ENCODE peak calls at places on chromosomes 1 and 21, in eight cellular contexts. One of them, this sample, is unnamed.

GRCh38 chr1:159924025-159924790 is 1.1 kb downstream of the TAGLN2 start:
- DNase-seq in HCT116: peak; percentile 55
- DNase-seq in caudate nucleus: no peak
- DNase-seq in Daoy: peak; percentile 98
- DNase-seq in posterior cingulate gyrus: no peak
- DNase-seq in HTR-8/SVneo: peak; percentile 87
- DNase-seq in colonic mucosa: peak; percentile 90
- DNase-seq in central memory CD4-positive, alpha-beta T cell: peak; percentile 81
- DNase-seq in this sample: peak; percentile 73

GRCh38 chr1:57088689-57089088 is 122.9 kb upstream of the C8B start:
- DNase-seq in HCT116: no peak
- DNase-seq in caudate nucleus: no peak
- DNase-seq in Daoy: no peak
- DNase-seq in posterior cingulate gyrus: no peak
- DNase-seq in HTR-8/SVneo: no peak
- DNase-seq in colonic mucosa: no peak
- DNase-seq in central memory CD4-positive, alpha-beta T cell: no peak
- DNase-seq in this sample: no peak

GRCh38 chr1:204623365-204623893 is 62.1 kb downstream of the LRRN2 start:
- DNase-seq in HCT116: peak; percentile 26
- DNase-seq in caudate nucleus: peak; percentile 33
- DNase-seq in Daoy: peak; percentile 65
- DNase-seq in posterior cingulate gyrus: no peak
- DNase-seq in HTR-8/SVneo: peak; percentile 71
- DNase-seq in colonic mucosa: peak; percentile 56
- DNase-seq in central memory CD4-positive, alpha-beta T cell: no peak
- DNase-seq in this sample: no peak

GRCh38 chr21:25496825-25497482 is 110.3 kb downstream of the MRPL39 start:
- DNase-seq in HCT116: no peak
- DNase-seq in caudate nucleus: no peak
- DNase-seq in Daoy: no peak
- DNase-seq in posterior cingulate gyrus: no peak
- DNase-seq in HTR-8/SVneo: no peak
- DNase-seq in colonic mucosa: no peak
- DNase-seq in central memory CD4-positive, alpha-beta T cell: no peak
- DNase-seq in this sample: no peak

GRCh38 chr1:232432313-232432712 is 197.6 kb downstream of the SIPA1L2 start:
- DNase-seq in HCT116: no peak
- DNase-seq in caudate nucleus: no peak
- DNase-seq in Daoy: no peak
- DNase-seq in posterior cingulate gyrus: no peak
- DNase-seq in HTR-8/SVneo: no peak
- DNase-seq in colonic mucosa: no peak
- DNase-seq in central memory CD4-positive, alpha-beta T cell: no peak
- DNase-seq in this sample: no peak

GRCh38 chr1:161439280-161440232 is 65.7 kb upstream of the FCGR2A start:
- DNase-seq in HCT116: no peak
- DNase-seq in caudate nucleus: no peak
- DNase-seq in Daoy: peak; percentile 80
- DNase-seq in posterior cingulate gyrus: no peak
- DNase-seq in HTR-8/SVneo: no peak
- DNase-seq in colonic mucosa: peak; percentile 44
- DNase-seq in central memory CD4-positive, alpha-beta T cell: no peak
- DNase-seq in this sample: no peak

GRCh38 chr1:6913086-6913485 is 127.8 kb downstream of the CAMTA1 start:
- DNase-seq in HCT116: no peak
- DNase-seq in caudate nucleus: no peak
- DNase-seq in Daoy: no peak
- DNase-seq in posterior cingulate gyrus: no peak
- DNase-seq in HTR-8/SVneo: no peak
- DNase-seq in colonic mucosa: no peak
- DNase-seq in central memory CD4-positive, alpha-beta T cell: no peak
- DNase-seq in this sample: no peak

GRCh38 chr1:88897070-88897730 is 5.8 kb upstream of the GTF2B start:
- DNase-seq in HCT116: no peak
- DNase-seq in caudate nucleus: no peak
- DNase-seq in Daoy: no peak
- DNase-seq in posterior cingulate gyrus: no peak
- DNase-seq in HTR-8/SVneo: no peak
- DNase-seq in colonic mucosa: no peak
- DNase-seq in central memory CD4-positive, alpha-beta T cell: no peak
- DNase-seq in this sample: no peak

GRCh38 chr21:43921602-43921978 is 56.6 kb downstream of the AGPAT3 start:
- DNase-seq in HCT116: no peak
- DNase-seq in caudate nucleus: no peak
- DNase-seq in Daoy: no peak
- DNase-seq in posterior cingulate gyrus: no peak
- DNase-seq in HTR-8/SVneo: no peak
- DNase-seq in colonic mucosa: no peak
- DNase-seq in central memory CD4-positive, alpha-beta T cell: peak; percentile 52
- DNase-seq in this sample: no peak

GRCh38 chr1:16158993-16159831 is 3.3 kb upstream of the EPHA2 start:
- DNase-seq in HCT116: peak; percentile 82
- DNase-seq in caudate nucleus: no peak
- DNase-seq in Daoy: peak; percentile 55
- DNase-seq in posterior cingulate gyrus: no peak
- DNase-seq in HTR-8/SVneo: no peak
- DNase-seq in colonic mucosa: peak; percentile 77
- DNase-seq in central memory CD4-positive, alpha-beta T cell: no peak
- DNase-seq in this sample: no peak

GRCh38 chr1:74835046-74835445 is 102.1 kb downstream of the TYW3 start:
- DNase-seq in HCT116: no peak
- DNase-seq in caudate nucleus: no peak
- DNase-seq in Daoy: peak; percentile 15
- DNase-seq in posterior cingulate gyrus: no peak
- DNase-seq in HTR-8/SVneo: no peak
- DNase-seq in colonic mucosa: no peak
- DNase-seq in central memory CD4-positive, alpha-beta T cell: no peak
- DNase-seq in this sample: no peak

GRCh38 chr1:17436380-17437174 is 2.9 kb downstream of the RCC2 start:
- DNase-seq in HCT116: no peak
- DNase-seq in caudate nucleus: no peak
- DNase-seq in Daoy: no peak
- DNase-seq in posterior cingulate gyrus: no peak
- DNase-seq in HTR-8/SVneo: no peak
- DNase-seq in colonic mucosa: no peak
- DNase-seq in central memory CD4-positive, alpha-beta T cell: no peak
- DNase-seq in this sample: no peak

GRCh38 chr1:32892368-32893197 is 6.3 kb downstream of the HPCA start:
- DNase-seq in HCT116: no peak
- DNase-seq in caudate nucleus: peak; percentile 74
- DNase-seq in Daoy: peak; percentile 65
- DNase-seq in posterior cingulate gyrus: peak; percentile 66
- DNase-seq in HTR-8/SVneo: no peak
- DNase-seq in colonic mucosa: peak; percentile 54
- DNase-seq in central memory CD4-positive, alpha-beta T cell: no peak
- DNase-seq in this sample: peak; percentile 64

GRCh38 chr1:225448146-225448805 is 20.4 kb upstream of the LBR start:
- DNase-seq in HCT116: no peak
- DNase-seq in caudate nucleus: peak; percentile 29
- DNase-seq in Daoy: no peak
- DNase-seq in posterior cingulate gyrus: no peak
- DNase-seq in HTR-8/SVneo: no peak
- DNase-seq in colonic mucosa: no peak
- DNase-seq in central memory CD4-positive, alpha-beta T cell: no peak
- DNase-seq in this sample: no peak